ENCODE peak calls at places on chromosomes 12 and 14, in eight cellular contexts. R is hepatocyte, C is GM12878, Q is fibroblast of lung, W is H1, Y is GM23248, U is HepG2, S is PC-9. P is an unnamed sample.

GRCh38 chr12:121800694-121801600 is 2.9 kb upstream of the SETD1B start:
- DNase-seq in W (no peak), Y (peak; percentile 93), Q (peak; percentile 86), S (peak; percentile 50), C (no peak), U (no peak), R (peak; percentile 88), P (peak; percentile 71)

GRCh38 chr12:128859311-128859710 is 6.0 kb downstream of the GLT1D1 start:
- DNase-seq in Y (no peak), R (no peak), Q (no peak), S (no peak), W (no peak), C (no peak), U (no peak), P (no peak)

GRCh38 chr12:101051151-101051550 is 158.9 kb downstream of the SLC5A8 start:
- DNase-seq in Q (no peak), U (no peak), Y (peak; percentile 6), C (no peak), R (no peak), W (no peak), S (no peak), P (no peak)

GRCh38 chr14:71855399-71856036 is 76.7 kb upstream of the RGS6 start:
- DNase-seq in R (peak; percentile 73), S (peak; percentile 58), U (peak; percentile 49), W (peak; percentile 92), Q (peak; percentile 70), Y (peak; percentile 76), C (peak; percentile 31), P (peak; percentile 89)

GRCh38 chr12:97960741-97961608 is 498.4 kb downstream of the RMST start:
- DNase-seq in C (peak; percentile 3), S (peak; percentile 7), Q (peak; percentile 14), Y (no peak), W (peak; percentile 64), U (peak; percentile 14), R (peak; percentile 47), P (peak; percentile 36)

GRCh38 chr14:64604001-64604400 is 54.2 kb downstream of the PPP1R36 start:
- DNase-seq in C (no peak), R (no peak), Q (no peak), Y (no peak), W (no peak), S (no peak), U (no peak), P (peak; percentile 52)

GRCh38 chr12:94762259-94762942 is 112.0 kb upstream of the TMCC3 start:
- DNase-seq in Q (no peak), S (no peak), C (peak; percentile 56), Y (no peak), W (no peak), R (no peak), U (no peak), P (peak; percentile 66)

GRCh38 chr14:80974338-80975078 is 19.1 kb downstream of the TSHR start:
- DNase-seq in S (no peak), Y (peak; percentile 48), Q (peak; percentile 15), C (no peak), R (peak; percentile 3), W (no peak), U (no peak), P (no peak)

GRCh38 chr14:36226164-36226563 is 49.6 kb upstream of the PTCSC3 start:
- DNase-seq in C (no peak), Y (no peak), U (no peak), S (no peak), W (no peak), Q (no peak), R (no peak), P (peak; percentile 52)

GRCh38 chr12:120652671-120653435 is 12.4 kb downstream of the CABP1 start:
- DNase-seq in U (no peak), W (no peak), C (no peak), R (no peak), Q (no peak), Y (no peak), S (no peak), P (no peak)

GRCh38 chr14:104660597-104660996 is 28.8 kb upstream of the INF2 start:
- DNase-seq in W (no peak), Q (no peak), C (no peak), R (no peak), U (no peak), Y (no peak), S (no peak), P (no peak)

GRCh38 chr14:103104654-103105511 is 10.4 kb downstream of the EXOC3L4 start:
- DNase-seq in Y (peak; percentile 55), Q (peak; percentile 69), C (no peak), S (peak; percentile 93), R (peak; percentile 87), W (peak; percentile 93), U (no peak), P (peak; percentile 82)

GRCh38 chr12:9071518-9071917 is 44.2 kb downstream of the A2M start:
- DNase-seq in Y (no peak), U (no peak), R (no peak), S (no peak), Q (no peak), W (no peak), C (no peak), P (no peak)

GRCh38 chr12:71236133-71236660 is 78.4 kb upstream of the TSPAN8 start:
- DNase-seq in C (no peak), R (no peak), Y (no peak), U (no peak), S (no peak), W (no peak), Q (no peak), P (no peak)

GRCh38 chr14:100072783-100073346 is 7.6 kb downstream of the EVL start:
- DNase-seq in S (peak; percentile 28), W (peak; percentile 37), R (no peak), U (no peak), Y (no peak), Q (no peak), C (no peak), P (peak; percentile 62)

GRCh38 chr12:74892057-74892633 is 317.5 kb downstream of the KCNC2 start:
- DNase-seq in Y (no peak), S (no peak), Q (no peak), R (no peak), W (no peak), C (no peak), U (no peak), P (no peak)

GRCh38 chr14:90695997-90696681 is 120.1 kb downstream of the TTC7B start:
- DNase-seq in Q (no peak), C (no peak), U (no peak), S (no peak), Y (no peak), W (no peak), R (no peak), P (no peak)

DNA sequence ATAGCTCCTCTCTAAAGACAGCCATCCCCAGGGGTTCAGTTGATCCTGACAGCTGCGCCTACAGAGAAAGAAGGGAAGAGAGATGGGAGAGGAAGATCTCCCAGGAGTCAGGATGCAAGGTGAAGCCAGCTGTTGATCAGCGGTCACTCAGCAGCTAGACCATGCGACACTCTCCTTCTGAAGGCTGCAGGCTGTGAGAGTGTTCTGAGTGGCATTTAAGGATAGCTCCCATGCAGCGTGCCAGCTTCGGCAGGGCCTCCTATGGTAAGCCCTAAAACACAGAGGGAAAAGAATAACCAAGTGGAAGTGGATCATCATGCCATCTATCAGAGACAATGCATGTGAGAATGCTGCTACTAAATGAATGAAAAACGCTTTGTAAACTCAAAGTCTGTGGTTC is 197.9 kb upstream of the NUDT4 start:
- DNase-seq in C (no peak), R (no peak), U (no peak), W (no peak), Y (no peak), Q (no peak), S (no peak), P (no peak)
- H3K27ac ChIP-seq in C (no peak overlapping the region), R (no peak overlapping the region), U (no peak overlapping the region), W (no peak overlapping the region), Y (no peak overlapping the region), Q (no peak overlapping the region), S (no peak overlapping the region), P (no peak overlapping the region)

DNA sequence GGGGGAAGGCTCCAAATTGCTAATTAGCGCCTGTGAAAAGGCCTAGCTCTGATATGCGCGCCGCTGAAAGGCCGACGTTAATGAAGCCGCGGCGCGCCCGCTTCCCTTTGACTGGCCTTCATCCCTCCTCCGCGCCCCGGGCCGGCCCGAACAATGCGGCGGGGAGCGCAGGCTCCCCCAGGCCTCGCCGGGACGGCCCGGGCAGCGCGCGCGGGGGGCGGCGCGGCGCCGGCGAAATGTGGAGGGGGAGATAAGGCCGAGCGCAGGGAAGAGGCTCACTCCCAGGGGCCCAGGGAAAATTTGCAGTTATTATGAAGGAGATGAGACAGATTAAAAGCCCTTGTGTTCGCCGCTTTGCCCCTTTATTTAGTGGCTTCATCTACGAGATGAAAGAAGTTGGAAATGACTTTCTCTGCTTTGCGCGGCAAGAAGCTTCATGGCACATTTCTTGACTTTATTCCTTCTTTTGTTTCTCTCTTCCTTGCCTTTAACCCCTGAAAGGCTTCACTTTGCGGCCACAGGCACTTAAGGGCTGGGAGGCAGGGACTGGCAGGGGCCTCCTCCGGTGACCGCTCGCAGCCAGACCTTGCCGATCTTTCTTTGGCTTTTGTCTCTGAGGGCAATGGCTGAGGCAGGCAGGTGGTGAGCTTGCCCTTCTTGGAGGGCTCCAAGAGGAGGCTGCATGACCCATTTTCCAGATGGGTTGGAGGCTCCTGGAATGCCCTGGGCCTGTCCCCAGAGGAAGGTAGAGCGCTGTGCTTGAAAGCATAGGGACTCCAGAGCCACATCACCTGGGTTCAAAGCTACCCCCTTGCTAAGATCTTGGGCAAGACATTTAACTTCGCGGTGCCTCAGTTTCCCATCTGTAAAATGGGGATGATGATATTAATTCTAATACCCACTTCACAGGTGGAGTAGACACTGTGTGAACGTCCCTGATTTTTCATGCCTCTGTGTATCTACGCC is 12.7 kb upstream of the GPATCH2L start:
- DNase-seq in Y (peak; percentile 8), C (no peak), W (peak; percentile 74), Q (no peak), U (no peak), R (no peak), S (no peak), P (no peak)
- TF ChIP-seq EZH2 in Y (no peak), C (no peak), W (peak; percentile 18), Q (peak; percentile 47), U (no peak), R (peak; percentile 72), S (no peak), P (no peak)

GRCh38 chr12:109998904-109999648 is at the start of gene ANKRD13A:
- DNase-seq in C (peak; percentile 92), Y (peak; percentile 94), W (peak; percentile 91), S (peak; percentile 84), R (peak; percentile 88), U (peak; percentile 87), Q (peak; percentile 98), P (peak; percentile 95)

GRCh38 chr12:109998241-109998903 is 858 bp upstream of the ANKRD13A start:
- DNase-seq in W (no peak), R (no peak), C (no peak), U (no peak), Y (peak; percentile 54), Q (no peak), S (no peak), P (peak; percentile 4)

GRCh38 chr12:109999983-110000505 is 814 bp downstream of the ANKRD13A start:
- DNase-seq in W (no peak), Y (peak; percentile 79), Q (peak; percentile 47), U (no peak), S (peak; percentile 3), R (peak; percentile 41), C (no peak), P (peak; percentile 43)

GRCh38 chr12:110001596-110001995 is 2.4 kb downstream of the ANKRD13A start:
- DNase-seq in R (no peak), C (no peak), Q (no peak), W (no peak), S (no peak), Y (peak; percentile 94), U (no peak), P (peak; percentile 87)

GRCh38 chr12:109999649-109999971 is 380 bp downstream of the ANKRD13A start:
- DNase-seq in Q (no peak), R (no peak), S (no peak), W (no peak), C (no peak), Y (no peak), U (no peak), P (no peak)
- H3K79me2 ChIP-seq in Q (peaks cover 64% of the 10 kb centered on the region), R (peaks cover 41% of the 10 kb centered on the region), S (peaks cover 36% of the 10 kb centered on the region), W (no peaks in the 10 kb centered on the region), C (peaks cover 58% of the 10 kb centered on the region), Y (peaks cover 61% of the 10 kb centered on the region), U (peaks cover 29% of the 10 kb centered on the region), P (peaks cover 68% of the 10 kb centered on the region)

GRCh38 chr12:40473979-40474378 is 218.3 kb upstream of the CNTN1 start:
- DNase-seq in W (no peak), U (no peak), S (no peak), R (no peak), Q (no peak), C (no peak), Y (no peak), P (no peak)
- H3K27ac ChIP-seq in W (no peak overlapping the region), U (no peak overlapping the region), S (no peak overlapping the region), R (no peak overlapping the region), Q (no peak overlapping the region), C (no peak overlapping the region), Y (no peak overlapping the region), P (no peak overlapping the region)